ENCODE peak calls at places on chromosomes 16 and 17, in ten cellular contexts. R is ovary, O is prostate gland, L is HCT116, I is spleen, U is breast epithelium, B is adrenal gland, E is heart left ventricle, A is IMR-90, T is A549. J is an unnamed sample. For H3K4me1, the result is how much of the 10 kb centered on the place peaks cover.

GRCh38 chr17:77892031-77892430 is 66.5 kb upstream of the TNRC6C start:
- DNase-seq in B (no peak), E (no peak), U (no peak), O (no peak), A (no peak), T (no peak), R (no peak), I (peak), L (no peak), J (no peak)

GRCh38 chr17:80327518-80327917 is 66.9 kb downstream of the RNF213 start:
- DNase-seq in B (peak), R (no peak), I (peak), L (no peak), T (no peak), E (no peak), A (no peak), U (no peak), O (no peak), J (no peak)

GRCh38 chr17:75478508-75478907 is 22.1 kb downstream of the TMEM94 start:
- DNase-seq in O (no peak), A (peak), I (no peak), L (no peak), B (no peak), U (no peak), T (no peak), E (no peak), R (no peak), J (no peak)

GRCh38 chr16:15950167-15950854 is 895 bp downstream of the ABCC1 start:
- DNase-seq in B (peak), L (no peak), R (peak), A (peak), T (no peak), O (peak), I (no peak), E (peak), U (no peak), J (peak)

GRCh38 chr17:16423226-16423872 is 8.0 kb downstream of the TRPV2 start:
- DNase-seq in L (no peak), I (no peak), U (no peak), R (no peak), A (no peak), E (no peak), B (no peak), T (no peak), O (no peak), J (no peak)

GRCh38 chr16:50628156-50628802 is 52.8 kb downstream of the SNX20 start:
- DNase-seq in R (no peak), E (no peak), L (no peak), U (no peak), O (no peak), A (no peak), I (no peak), B (no peak), T (no peak), J (no peak)

GRCh38 chr17:65587602-65588193 is 26.2 kb upstream of the AXIN2 start:
- DNase-seq in T (no peak), I (no peak), E (peak), R (no peak), B (no peak), U (no peak), A (no peak), L (no peak), O (no peak), J (no peak)

GRCh38 chr16:2948807-2949704 is 15.0 kb upstream of the KREMEN2 start:
- DNase-seq in R (no peak), A (no peak), B (no peak), E (no peak), U (no peak), T (no peak), O (no peak), I (no peak), L (no peak), J (no peak)

GRCh38 chr17:81428121-81428515 is 32.9 kb downstream of the BAHCC1 start:
- DNase-seq in U (no peak), R (no peak), B (no peak), O (no peak), I (no peak), A (no peak), L (no peak), T (no peak), E (no peak), J (no peak)

GRCh38 chr16:3518983-3519343 is 18.2 kb downstream of the CLUAP1 start:
- DNase-seq in L (no peak), T (no peak), R (no peak), B (no peak), E (no peak), U (no peak), I (no peak), O (no peak), A (no peak), J (no peak)

GRCh38 chr16:86531193-86531550 is 20.8 kb downstream of the FOXF1 start:
- DNase-seq in O (no peak), T (no peak), B (peak), E (peak), L (no peak), I (no peak), A (no peak), R (peak), U (no peak), J (no peak)

GRCh38 chr17:80029235-80029974 is 6.3 kb downstream of the TBC1D16 start:
- DNase-seq in L (no peak), T (no peak), R (peak), U (peak), B (peak), O (no peak), I (no peak), A (peak), E (peak), J (peak)

GRCh38 chr17:63834431-63835166 is 7.1 kb upstream of the FTSJ3 start:
- DNase-seq in R (no peak), O (peak), U (no peak), I (peak), L (peak), E (no peak), B (peak), T (peak), A (peak), J (peak)

GRCh38 chr17:74807925-74808324 is 31.8 kb upstream of the NAT9 start:
- DNase-seq in T (no peak), E (no peak), B (no peak), R (no peak), A (peak), I (no peak), L (no peak), O (no peak), U (no peak), J (no peak)

GRCh38 chr17:835263-835662 is 53.1 kb downstream of the MRM3 start:
- DNase-seq in A (peak), E (no peak), R (peak), B (no peak), U (peak), O (no peak), I (no peak), T (no peak), L (no peak), J (no peak)

GRCh38 chr17:1597861-1598342 is 30.7 kb downstream of the SLC43A2 start:
- DNase-seq in B (no peak), I (no peak), O (peak), U (no peak), T (no peak), L (no peak), R (no peak), E (no peak), A (no peak), J (no peak)

GRCh38 chr16:27539120-27539519 is 10.6 kb downstream of the GTF3C1 start:
- DNase-seq in A (no peak), U (no peak), O (no peak), L (no peak), B (no peak), T (no peak), E (no peak), I (no peak), R (no peak), J (no peak)

GRCh38 chr16:27699540-27699939 is 149.6 kb downstream of the KATNIP start:
- DNase-seq in I (peak), L (no peak), U (no peak), A (no peak), O (no peak), T (no peak), B (no peak), E (no peak), R (no peak), J (no peak)

GRCh38 chr17:6392609-6393367 is 42.1 kb downstream of the AIPL1 start:
- DNase-seq in L (no peak), T (no peak), U (no peak), E (no peak), A (no peak), O (no peak), B (no peak), R (no peak), I (no peak), J (no peak)

GRCh38 chr17:76714822-76715461 is 4.2 kb upstream of the MXRA7 start:
- DNase-seq in I (peak), R (peak), B (peak), E (peak), U (no peak), L (no peak), T (peak), O (peak), A (peak), J (peak)

GRCh38 chr17:75830168-75831031 is 13.8 kb downstream of the UNC13D start:
- DNase-seq in R (no peak), B (no peak), E (no peak), I (no peak), U (no peak), L (no peak), O (no peak), A (no peak), T (no peak), J (no peak)

GRCh38 chr16:5895137-5895536 is 797.5 kb upstream of the EEF2KMT start:
- DNase-seq in O (no peak), I (no peak), A (no peak), T (no peak), R (no peak), E (no peak), U (no peak), L (no peak), B (no peak), J (no peak)

GRCh38 chr17:76082326-76083251 is 3.6 kb downstream of the ZACN start:
- DNase-seq in O (no peak), E (no peak), R (no peak), B (no peak), I (no peak), L (no peak), A (no peak), U (no peak), T (no peak), J (no peak)

GRCh38 chr16:53892155-53892554 is 188.2 kb downstream of the FTO start:
- DNase-seq in O (peak), R (peak), I (no peak), A (peak), B (peak), U (peak), T (peak), E (peak), L (peak), J (peak)

GRCh38 chr17:75571197-75571884 is 16.3 kb upstream of the MYO15B start:
- DNase-seq in L (no peak), O (no peak), R (no peak), A (peak), I (peak), T (no peak), E (peak), U (no peak), B (peak), J (no peak)

GRCh38 chr16:84294196-84295142 is at the start of gene WFDC1:
- DNase-seq in U (no peak), R (no peak), B (no peak), L (no peak), A (peak), I (peak), E (no peak), T (no peak), O (no peak), J (peak)

GRCh38 chr16:66899945-66900688 is 18.6 kb downstream of the CDH16 start:
- DNase-seq in A (peak), U (peak), L (no peak), T (peak), B (peak), E (peak), I (no peak), R (peak), O (no peak), J (peak)

GRCh38 chr16:77467929-77468328 is 33.1 kb upstream of the ADAMTS18 start:
- DNase-seq in I (no peak), O (no peak), L (no peak), U (no peak), A (no peak), E (no peak), B (no peak), R (no peak), T (no peak), J (no peak)

GRCh38 chr16:77468831-77469230 is 34.0 kb upstream of the ADAMTS18 start:
- DNase-seq in T (no peak), A (no peak), I (no peak), R (no peak), U (no peak), O (no peak), B (no peak), E (no peak), L (no peak), J (no peak)

GRCh38 chr16:77472262-77472661 is 37.4 kb upstream of the ADAMTS18 start:
- DNase-seq in R (no peak), A (no peak), E (no peak), U (no peak), O (no peak), T (no peak), L (no peak), I (no peak), B (no peak), J (no peak)

GRCh38 chr16:77469639-77470038 is 34.8 kb upstream of the ADAMTS18 start:
- DNase-seq in O (no peak), L (no peak), E (no peak), U (no peak), R (no peak), A (no peak), I (no peak), B (no peak), T (no peak), J (no peak)

GRCh38 chr16:77470851-77471250 is 36.0 kb upstream of the ADAMTS18 start:
- DNase-seq in O (no peak), B (no peak), E (no peak), A (no peak), T (no peak), R (no peak), L (no peak), I (no peak), U (no peak), J (peak)
- H3K27ac ChIP-seq in O (no peak), B (no peak), E (no peak), A (no peak), T (no peak), R (no peak), L (no peak), I (no peak), U (no peak), J (no peak)

GRCh38 chr17:44349553-44350070 is 4.5 kb downstream of the GRN start:
- DNase-seq in I (no peak), A (no peak), U (no peak), R (no peak), L (no peak), T (no peak), O (no peak), E (no peak), B (no peak), J (no peak)

GRCh38 chr17:44350733-44351226 is 5.7 kb downstream of the GRN start:
- DNase-seq in E (peak), A (peak), B (peak), U (no peak), T (peak), R (peak), I (peak), O (peak), L (no peak), J (peak)

GRCh38 chr17:44348234-44348987 is 3.3 kb downstream of the GRN start:
- DNase-seq in I (peak), A (peak), B (no peak), O (peak), U (no peak), L (no peak), E (no peak), R (no peak), T (no peak), J (no peak)

GRCh38 chr17:44351464-44351863 is 6.4 kb downstream of the GRN start:
- DNase-seq in U (no peak), I (no peak), T (no peak), L (no peak), R (no peak), O (no peak), B (no peak), E (no peak), A (no peak), J (no peak)

DNA sequence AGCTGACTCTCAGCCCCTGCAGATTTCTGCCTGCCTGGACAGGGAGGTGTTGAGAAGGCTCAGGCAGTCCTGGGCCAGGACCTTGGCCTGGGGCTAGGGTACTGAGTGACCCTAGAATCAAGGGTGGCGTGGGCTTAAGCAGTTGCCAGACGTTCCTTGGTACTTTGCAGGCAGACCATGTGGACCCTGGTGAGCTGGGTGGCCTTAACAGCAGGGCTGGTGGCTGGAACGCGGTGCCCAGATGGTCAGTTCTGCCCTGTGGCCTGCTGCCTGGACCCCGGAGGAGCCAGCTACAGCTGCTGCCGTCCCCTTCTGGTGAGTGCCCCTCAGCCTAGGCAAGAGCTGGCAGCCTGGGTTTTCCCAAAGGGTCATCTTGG is 3.9 kb downstream of the GRN start:
- DNase-seq in E (no peak), U (no peak), T (no peak), O (no peak), B (no peak), I (no peak), A (no peak), L (no peak), R (no peak), J (no peak)
- H3K4me1 ChIP-seq in E (under half), U (under half), T (under half), O (under half), B (under half), I (under half), A (under half), L (under half), R (under half), J (under half)

GRCh38 chr16:88977028-88977844 is at the start of gene CBFA2T3:
- DNase-seq in I (peak), L (no peak), U (peak), E (peak), B (peak), T (no peak), O (no peak), A (no peak), R (peak), J (peak)
- TF ChIP-seq POLR2A in I (no peak), L (no peak), U (no peak), E (no peak), B (no peak), T (no peak), O (no peak), A (no peak), R (no peak), J (no peak)

DNA sequence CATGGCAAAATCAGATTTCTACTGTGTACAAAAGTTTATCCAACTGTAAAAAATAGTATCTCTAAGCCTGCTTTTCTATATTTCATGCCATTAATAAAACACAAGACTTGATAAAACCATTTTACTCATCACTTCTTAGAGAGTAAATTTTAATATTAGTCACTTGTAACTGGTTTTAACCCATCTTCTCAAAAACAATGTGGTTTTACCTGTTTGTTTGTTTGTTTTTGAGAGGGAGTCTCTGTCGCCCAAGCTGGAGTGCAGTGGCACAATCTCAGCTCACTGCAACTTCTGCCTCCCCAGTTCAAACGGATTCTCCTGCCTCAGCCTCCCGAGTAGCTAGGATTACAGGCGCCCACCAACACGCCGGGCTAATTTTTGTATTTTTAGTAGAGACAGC is 32.1 kb downstream of the UBE2G1 start:
- DNase-seq in I (no peak), R (no peak), U (no peak), B (no peak), O (no peak), E (no peak), L (no peak), T (no peak), A (no peak), J (no peak)
- H3K27ac ChIP-seq in I (no peak), R (no peak), U (no peak), B (no peak), O (no peak), E (no peak), L (no peak), T (no peak), A (no peak), J (no peak)

GRCh38 chr16:81813648-81814047 is 34.6 kb downstream of the PLCG2 start:
- DNase-seq in A (no peak), R (no peak), L (no peak), B (no peak), O (no peak), U (no peak), E (no peak), I (no peak), T (no peak), J (no peak)
- H3K4me1 ChIP-seq in A (under half), R (under half), L (under half), B (under half), O (under half), U (under half), E (under half), I (under half), T (under half), J (under half)

J was measured in thyroid gland.